ENCODE peak calls at places on chromosome 10, in seven cellular contexts. One of them, this sample, is unnamed.

GRCh38 chr10:71697938-71698709 is 21.5 kb downstream of the C10orf105 start:
- DNase-seq in RWPE1: no peak
- DNase-seq in sigmoid colon: no peak
- DNase-seq in AG09319: no peak
- DNase-seq in heart right ventricle: no peak
- DNase-seq in left ventricle myocardium inferior: no peak
- DNase-seq in A673: no peak
- DNase-seq in this sample: no peak

GRCh38 chr10:79056736-79057391 is 11.9 kb upstream of the ZMIZ1 start:
- DNase-seq in RWPE1: no peak
- DNase-seq in sigmoid colon: peak; percentile 53
- DNase-seq in AG09319: no peak
- DNase-seq in heart right ventricle: no peak
- DNase-seq in left ventricle myocardium inferior: peak; percentile 13
- DNase-seq in A673: no peak
- DNase-seq in this sample: no peak

GRCh38 chr10:103879409-103879808 is 24.0 kb upstream of the SH3PXD2A start:
- DNase-seq in RWPE1: no peak
- DNase-seq in sigmoid colon: no peak
- DNase-seq in AG09319: no peak
- DNase-seq in heart right ventricle: no peak
- DNase-seq in left ventricle myocardium inferior: no peak
- DNase-seq in A673: no peak
- DNase-seq in this sample: no peak

GRCh38 chr10:5876181-5876768 is 13.4 kb downstream of the ANKRD16 start:
- DNase-seq in RWPE1: no peak
- DNase-seq in sigmoid colon: no peak
- DNase-seq in AG09319: peak; percentile 84
- DNase-seq in heart right ventricle: no peak
- DNase-seq in left ventricle myocardium inferior: no peak
- DNase-seq in A673: peak; percentile 58
- DNase-seq in this sample: peak; percentile 64

GRCh38 chr10:116748041-116748440 is 5.7 kb upstream of the HSPA12A start:
- DNase-seq in RWPE1: peak; percentile 83
- DNase-seq in sigmoid colon: peak; percentile 35
- DNase-seq in AG09319: no peak
- DNase-seq in heart right ventricle: no peak
- DNase-seq in left ventricle myocardium inferior: no peak
- DNase-seq in A673: no peak
- DNase-seq in this sample: no peak

GRCh38 chr10:124743188-124744046 is 761 bp downstream of the FAM53B start:
- DNase-seq in RWPE1: peak; percentile 51
- DNase-seq in sigmoid colon: peak; percentile 73
- DNase-seq in AG09319: no peak
- DNase-seq in heart right ventricle: no peak
- DNase-seq in left ventricle myocardium inferior: no peak
- DNase-seq in A673: peak; percentile 47
- DNase-seq in this sample: no peak

GRCh38 chr10:130729876-130730275 is 581.6 kb downstream of the TCERG1L start:
- DNase-seq in RWPE1: no peak
- DNase-seq in sigmoid colon: peak; percentile 33
- DNase-seq in AG09319: no peak
- DNase-seq in heart right ventricle: no peak
- DNase-seq in left ventricle myocardium inferior: no peak
- DNase-seq in A673: no peak
- DNase-seq in this sample: no peak

GRCh38 chr10:79155301-79156081 is 86.7 kb downstream of the ZMIZ1 start:
- DNase-seq in RWPE1: no peak
- DNase-seq in sigmoid colon: peak; percentile 79
- DNase-seq in AG09319: no peak
- DNase-seq in heart right ventricle: peak; percentile 47
- DNase-seq in left ventricle myocardium inferior: peak; percentile 47
- DNase-seq in A673: no peak
- DNase-seq in this sample: no peak

GRCh38 chr10:82551501-82551900 is 676.5 kb downstream of the NRG3 start:
- DNase-seq in RWPE1: no peak
- DNase-seq in sigmoid colon: no peak
- DNase-seq in AG09319: no peak
- DNase-seq in heart right ventricle: no peak
- DNase-seq in left ventricle myocardium inferior: no peak
- DNase-seq in A673: no peak
- DNase-seq in this sample: no peak

GRCh38 chr10:132276706-132277105 is 31.0 kb downstream of the STK32C start:
- DNase-seq in RWPE1: no peak
- DNase-seq in sigmoid colon: no peak
- DNase-seq in AG09319: no peak
- DNase-seq in heart right ventricle: no peak
- DNase-seq in left ventricle myocardium inferior: no peak
- DNase-seq in A673: no peak
- DNase-seq in this sample: no peak

GRCh38 chr10:3398825-3399646 is 226.5 kb upstream of the PITRM1 start:
- DNase-seq in RWPE1: no peak
- DNase-seq in sigmoid colon: no peak
- DNase-seq in AG09319: peak; percentile 10
- DNase-seq in heart right ventricle: peak; percentile 45
- DNase-seq in left ventricle myocardium inferior: peak; percentile 40
- DNase-seq in A673: no peak
- DNase-seq in this sample: peak; percentile 73

GRCh38 chr10:125269716-125270115 is 109.4 kb upstream of the CTBP2 start:
- DNase-seq in RWPE1: no peak
- DNase-seq in sigmoid colon: no peak
- DNase-seq in AG09319: no peak
- DNase-seq in heart right ventricle: no peak
- DNase-seq in left ventricle myocardium inferior: no peak
- DNase-seq in A673: no peak
- DNase-seq in this sample: no peak

GRCh38 chr10:124746992-124747391 is 2.8 kb upstream of the FAM53B start:
- DNase-seq in RWPE1: peak; percentile 48
- DNase-seq in sigmoid colon: no peak
- DNase-seq in AG09319: no peak
- DNase-seq in heart right ventricle: no peak
- DNase-seq in left ventricle myocardium inferior: no peak
- DNase-seq in A673: no peak
- DNase-seq in this sample: no peak

GRCh38 chr10:49592726-49593563 is 17.2 kb upstream of the SLC18A3 start:
- DNase-seq in RWPE1: peak; percentile 79
- DNase-seq in sigmoid colon: no peak
- DNase-seq in AG09319: no peak
- DNase-seq in heart right ventricle: peak; percentile 32
- DNase-seq in left ventricle myocardium inferior: no peak
- DNase-seq in A673: peak; percentile 76
- DNase-seq in this sample: no peak

GRCh38 chr10:58698777-58699356 is 186.2 kb downstream of the BICC1 start:
- DNase-seq in RWPE1: no peak
- DNase-seq in sigmoid colon: no peak
- DNase-seq in AG09319: no peak
- DNase-seq in heart right ventricle: no peak
- DNase-seq in left ventricle myocardium inferior: no peak
- DNase-seq in A673: no peak
- DNase-seq in this sample: no peak

GRCh38 chr10:107013258-107014001 is 151.1 kb downstream of the SORCS1 start:
- DNase-seq in RWPE1: no peak
- DNase-seq in sigmoid colon: no peak
- DNase-seq in AG09319: no peak
- DNase-seq in heart right ventricle: no peak
- DNase-seq in left ventricle myocardium inferior: no peak
- DNase-seq in A673: no peak
- DNase-seq in this sample: no peak

GRCh38 chr10:113775681-113776294 is 24.3 kb downstream of the PLEKHS1 start:
- DNase-seq in RWPE1: no peak
- DNase-seq in sigmoid colon: no peak
- DNase-seq in AG09319: no peak
- DNase-seq in heart right ventricle: no peak
- DNase-seq in left ventricle myocardium inferior: no peak
- DNase-seq in A673: no peak
- DNase-seq in this sample: no peak
- TF ChIP-seq CTCF in RWPE1: no peak
- TF ChIP-seq CTCF in sigmoid colon: no peak
- TF ChIP-seq CTCF in AG09319: no peak
- TF ChIP-seq CTCF in heart right ventricle: no peak
- TF ChIP-seq CTCF in left ventricle myocardium inferior: no peak
- TF ChIP-seq CTCF in A673: no peak
- TF ChIP-seq CTCF in this sample: no peak

DNA sequence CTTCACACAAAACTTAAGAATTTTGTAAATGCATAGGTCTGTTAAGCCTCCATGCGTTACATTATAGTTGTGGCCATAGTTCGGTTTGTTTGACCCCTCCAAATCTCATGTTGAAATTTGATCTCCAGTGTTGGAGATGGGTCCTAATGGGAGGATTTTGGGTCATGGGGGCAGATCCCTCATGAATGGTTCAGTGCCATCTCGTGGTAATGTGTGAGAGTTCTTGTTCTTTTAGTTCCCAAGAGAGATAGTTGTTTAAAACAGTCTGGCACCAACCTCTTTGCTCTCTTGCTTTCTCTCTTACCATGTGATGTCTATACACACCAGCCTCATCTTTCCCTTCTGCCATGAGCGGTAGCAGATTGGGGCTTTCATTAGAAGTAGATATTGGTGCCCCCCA is 264.3 kb downstream of the TCF7L2 start:
- DNase-seq in RWPE1: no peak
- DNase-seq in sigmoid colon: no peak
- DNase-seq in AG09319: no peak
- DNase-seq in heart right ventricle: no peak
- DNase-seq in left ventricle myocardium inferior: no peak
- DNase-seq in A673: no peak
- DNase-seq in this sample: no peak
- TF ChIP-seq CTCF in RWPE1: no peak
- TF ChIP-seq CTCF in sigmoid colon: no peak
- TF ChIP-seq CTCF in AG09319: no peak
- TF ChIP-seq CTCF in heart right ventricle: no peak
- TF ChIP-seq CTCF in left ventricle myocardium inferior: no peak
- TF ChIP-seq CTCF in A673: peak; percentile 11
- TF ChIP-seq CTCF in this sample: no peak

GRCh38 chr10:100743626-100744135 is 1.7 kb upstream of the PAX2 start:
- DNase-seq in RWPE1: peak; percentile 54
- DNase-seq in sigmoid colon: peak; percentile 68
- DNase-seq in AG09319: peak; percentile 10
- DNase-seq in heart right ventricle: peak; percentile 24
- DNase-seq in left ventricle myocardium inferior: no peak
- DNase-seq in A673: peak; percentile 78
- DNase-seq in this sample: peak; percentile 16
- TF ChIP-seq CTCF in RWPE1: peak; percentile 59
- TF ChIP-seq CTCF in sigmoid colon: peak; percentile 37
- TF ChIP-seq CTCF in AG09319: peak; percentile 57
- TF ChIP-seq CTCF in heart right ventricle: peak; percentile 61
- TF ChIP-seq CTCF in left ventricle myocardium inferior: peak; percentile 65
- TF ChIP-seq CTCF in A673: peak; percentile 89
- TF ChIP-seq CTCF in this sample: peak; percentile 79

DNA sequence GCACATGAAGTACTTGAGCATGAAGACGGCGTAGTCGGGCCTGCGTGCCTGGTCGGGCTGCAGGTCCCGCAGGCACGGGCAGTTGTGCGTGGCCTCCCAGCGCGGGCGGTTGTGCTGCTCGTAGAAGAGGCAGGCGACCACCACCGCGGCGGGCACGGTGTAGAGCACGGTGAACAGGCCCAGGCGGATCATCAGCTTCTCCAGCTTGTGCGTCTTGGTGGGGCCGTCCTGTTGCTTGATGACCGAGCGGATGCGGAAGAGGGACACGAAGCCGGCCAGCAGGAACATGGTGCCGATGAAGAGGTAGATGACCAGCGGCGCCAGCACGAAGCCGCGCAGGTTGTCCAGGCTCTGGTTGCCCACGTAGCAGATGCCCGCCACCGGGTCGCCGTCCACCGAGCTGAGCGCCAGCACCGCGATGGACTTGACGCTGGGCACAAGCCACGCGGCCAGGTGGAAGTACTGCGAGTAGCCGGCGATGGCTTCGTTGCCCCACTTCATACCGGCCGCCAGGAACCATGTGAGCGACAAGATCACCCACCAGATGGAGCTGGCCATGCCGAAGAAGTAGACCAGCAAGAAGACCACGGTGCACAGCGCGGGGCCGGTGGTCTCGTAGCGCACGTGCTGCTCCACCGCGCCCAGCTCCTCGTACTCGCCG is 2.3 kb downstream of the FZD8 start:
- DNase-seq in RWPE1: no peak
- DNase-seq in sigmoid colon: peak; percentile 74
- DNase-seq in AG09319: no peak
- DNase-seq in heart right ventricle: peak; percentile 19
- DNase-seq in left ventricle myocardium inferior: peak; percentile 19
- DNase-seq in A673: peak; percentile 65
- DNase-seq in this sample: no peak
- TF ChIP-seq CTCF in RWPE1: no peak
- TF ChIP-seq CTCF in sigmoid colon: no peak
- TF ChIP-seq CTCF in AG09319: peak; percentile 14
- TF ChIP-seq CTCF in heart right ventricle: no peak
- TF ChIP-seq CTCF in left ventricle myocardium inferior: no peak
- TF ChIP-seq CTCF in A673: no peak
- TF ChIP-seq CTCF in this sample: no peak

GRCh38 chr10:70559861-70560260 is 42.7 kb downstream of the PRF1 start:
- DNase-seq in RWPE1: no peak
- DNase-seq in sigmoid colon: peak; percentile 53
- DNase-seq in AG09319: no peak
- DNase-seq in heart right ventricle: no peak
- DNase-seq in left ventricle myocardium inferior: no peak
- DNase-seq in A673: no peak
- DNase-seq in this sample: no peak

GRCh38 chr10:70560511-70560931 is 42.0 kb downstream of the PRF1 start:
- DNase-seq in RWPE1: no peak
- DNase-seq in sigmoid colon: peak; percentile 45
- DNase-seq in AG09319: no peak
- DNase-seq in heart right ventricle: peak; percentile 43
- DNase-seq in left ventricle myocardium inferior: no peak
- DNase-seq in A673: no peak
- DNase-seq in this sample: no peak

GRCh38 chr10:70558295-70558694 is 44.2 kb downstream of the PRF1 start:
- DNase-seq in RWPE1: no peak
- DNase-seq in sigmoid colon: peak; percentile 45
- DNase-seq in AG09319: no peak
- DNase-seq in heart right ventricle: no peak
- DNase-seq in left ventricle myocardium inferior: peak; percentile 6
- DNase-seq in A673: no peak
- DNase-seq in this sample: no peak

GRCh38 chr10:70557876-70558275 is 44.7 kb downstream of the PRF1 start:
- DNase-seq in RWPE1: no peak
- DNase-seq in sigmoid colon: peak; percentile 51
- DNase-seq in AG09319: no peak
- DNase-seq in heart right ventricle: no peak
- DNase-seq in left ventricle myocardium inferior: peak; percentile 8
- DNase-seq in A673: no peak
- DNase-seq in this sample: no peak

GRCh38 chr10:70558871-70559810 is 43.4 kb downstream of the PRF1 start:
- DNase-seq in RWPE1: peak; percentile 60
- DNase-seq in sigmoid colon: peak; percentile 76
- DNase-seq in AG09319: no peak
- DNase-seq in heart right ventricle: peak; percentile 75
- DNase-seq in left ventricle myocardium inferior: peak; percentile 71
- DNase-seq in A673: peak; percentile 69
- DNase-seq in this sample: no peak
- TF ChIP-seq CTCF in RWPE1: peak; percentile 26
- TF ChIP-seq CTCF in sigmoid colon: peak; percentile 31
- TF ChIP-seq CTCF in AG09319: peak; percentile 54
- TF ChIP-seq CTCF in heart right ventricle: peak; percentile 69
- TF ChIP-seq CTCF in left ventricle myocardium inferior: peak; percentile 70
- TF ChIP-seq CTCF in A673: peak; percentile 74
- TF ChIP-seq CTCF in this sample: peak; percentile 63

This sample was measured in HFF-Myc.